ENCODE peak calls at places on chromosome 1, in seven cellular contexts. D is upper lobe of left lung; M is natural killer cell; G is heart right ventricle; V is effector memory CD8-positive, alpha-beta T cell; Q is upper lobe of right lung; X is stimulated activated naive CD8-positive, alpha-beta T cell treated with anti-CD3 and anti-CD28 coated beads, Interleukin-15, Interleukin-2, amounts not matched to agents 100 U/mL and 50 U/mL, for 24 hours. R is an unnamed sample.
A peak's percentile ranks its signal among the peaks of the same experiment; 100 is the strongest.

GRCh38 chr1:244315996-244316395 is 135.7 kb downstream of the ADSS2 start:
- ATAC-seq in D (no peak), M (no peak), G (no peak), V (no peak), Q (no peak), X (no peak), R (no peak)

GRCh38 chr1:14365226-14365994 is 233.1 kb upstream of the KAZN start:
- ATAC-seq in D (peak; percentile 79), M (no peak), G (peak; percentile 70), V (no peak), Q (no peak), X (no peak), R (no peak)

GRCh38 chr1:90835661-90836344 is 118.7 kb upstream of the BARHL2 start:
- ATAC-seq in D (peak; percentile 73), M (no peak), G (peak; percentile 70), V (no peak), Q (peak; percentile 67), X (no peak), R (no peak)

GRCh38 chr1:153916297-153916696 is 6.5 kb downstream of the GATAD2B start:
- ATAC-seq in D (no peak), M (no peak), G (no peak), V (no peak), Q (no peak), X (no peak), R (no peak)

GRCh38 chr1:178870944-178871343 is at the start of gene ANGPTL1:
- ATAC-seq in D (peak; percentile 56), M (no peak), G (no peak), V (no peak), Q (peak; percentile 19), X (no peak), R (no peak)

GRCh38 chr1:153288634-153289275 is 24.0 kb downstream of the PGLYRP3 start:
- ATAC-seq in D (peak; percentile 48), M (no peak), G (no peak), V (no peak), Q (peak; percentile 78), X (no peak), R (peak; percentile 82)

GRCh38 chr1:156852414-156852874 is 6.5 kb downstream of the INSRR start:
- ATAC-seq in D (peak; percentile 37), M (no peak), G (peak; percentile 88), V (no peak), Q (no peak), X (no peak), R (no peak)

GRCh38 chr1:174884001-174884400 is 115.7 kb upstream of the CACYBP start:
- ATAC-seq in D (no peak), M (no peak), G (peak; percentile 63), V (no peak), Q (peak; percentile 13), X (no peak), R (no peak)

GRCh38 chr1:6944434-6944833 is 159.2 kb downstream of the CAMTA1 start:
- ATAC-seq in D (no peak), M (no peak), G (no peak), V (no peak), Q (no peak), X (no peak), R (no peak)

GRCh38 chr1:153816283-153816904 is 41.2 kb downstream of the SLC27A3 start:
- ATAC-seq in D (peak; percentile 69), M (no peak), G (peak; percentile 60), V (no peak), Q (no peak), X (no peak), R (no peak)

R was measured in esophagus mucosa.